ENCODE peak calls at places on chromosomes 16 and 17, in four cellular contexts. M, H, Z and Q are unnamed samples.

GRCh38 chr17:57861000-57861736 is 11.3 kb upstream of the MRPS23 start:
- DNase-seq in H (peak), Z (peak), M (no peak), Q (peak)

GRCh38 chr16:1159973-1160772 is 7.3 kb downstream of the CACNA1H start:
- DNase-seq in H (peak), M (no peak), Z (peak), Q (peak)

GRCh38 chr17:57178839-57179238 is 77.5 kb upstream of the MSI2 start:
- DNase-seq in M (no peak), Z (no peak), H (no peak), Q (no peak)

GRCh38 chr17:31780436-31780835 is 78.6 kb downstream of the COPRS start:
- DNase-seq in H (no peak), M (no peak), Z (no peak), Q (no peak)

GRCh38 chr16:11161974-11162373 is 94.0 kb downstream of the SOCS1 start:
- DNase-seq in H (no peak), M (no peak), Z (no peak), Q (no peak)

GRCh38 chr16:6977906-6978305 is 354.7 kb upstream of the RBFOX1 start:
- DNase-seq in Z (no peak), M (no peak), H (no peak), Q (no peak)

GRCh38 chr17:64732336-64733006 is 70.4 kb upstream of the SMURF2 start:
- DNase-seq in Z (peak), H (peak), M (no peak), Q (no peak)

GRCh38 chr16:74726736-74727135 is 26.1 kb upstream of the MLKL start:
- DNase-seq in H (peak), M (peak), Z (peak), Q (peak)

GRCh38 chr17:8799001-8799850 is at the start of gene MFSD6L:
- DNase-seq in Z (no peak), M (no peak), H (no peak), Q (peak)

DNA sequence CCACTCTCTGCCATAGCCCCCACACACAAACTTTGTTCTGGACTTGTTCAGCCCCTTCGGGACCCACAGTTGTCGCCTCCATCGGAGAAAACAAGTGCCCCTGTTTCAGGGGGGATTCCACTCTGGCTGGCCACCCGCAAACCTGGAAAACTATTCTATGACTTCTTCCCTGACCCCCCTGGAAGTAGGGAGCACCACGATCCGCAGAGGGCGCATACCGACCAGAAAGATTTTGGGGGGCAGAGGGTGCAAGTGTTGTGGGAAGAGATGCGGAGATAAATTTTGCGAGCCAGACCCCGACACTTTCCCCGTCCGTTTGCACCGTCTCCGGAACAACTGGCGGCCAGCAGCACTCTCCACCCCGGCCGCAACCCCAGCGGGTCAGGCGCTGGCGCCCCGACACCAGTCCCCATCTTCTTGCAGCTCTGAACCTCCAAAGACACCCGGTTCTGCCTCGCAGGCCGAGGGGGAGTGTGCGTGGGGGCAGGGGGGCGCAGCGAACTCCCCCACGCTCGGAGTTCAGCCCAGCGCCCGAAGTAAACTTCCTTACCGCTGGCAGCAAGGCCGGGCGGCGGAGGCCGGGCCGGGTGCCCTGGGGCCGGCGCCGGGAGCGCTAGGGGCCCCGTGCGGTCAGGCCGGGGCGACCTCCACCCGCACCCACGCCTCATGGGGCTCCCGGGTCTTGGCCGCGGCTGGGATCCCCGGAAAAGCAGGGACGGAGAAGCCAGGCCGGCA is 744 bp downstream of the SALL1 start:
- DNase-seq in M (no peak), H (no peak), Z (no peak), Q (no peak)
- TF ChIP-seq ELF4 in M (no peak), H (no peak), Z (no peak), Q (peak)

GRCh38 chr17:40086150-40087044 is 14.0 kb downstream of the NR1D1 start:
- DNase-seq in M (peak), H (peak), Z (peak), Q (peak)
- TF ChIP-seq ELF4 in M (no peak), H (no peak), Z (no peak), Q (no peak)

GRCh38 chr16:30356401-30357084 is 1.4 kb upstream of the CD2BP2 start:
- DNase-seq in Z (no peak), M (no peak), H (no peak), Q (no peak)
- TF ChIP-seq ELF4 in Z (no peak), M (no peak), H (no peak), Q (no peak)

GRCh38 chr16:51816929-51817328 is 665.9 kb upstream of the SALL1 start:
- DNase-seq in Z (no peak), M (no peak), H (no peak), Q (no peak)
- TF ChIP-seq ELF4 in Z (no peak), M (no peak), H (no peak), Q (no peak)

DNA sequence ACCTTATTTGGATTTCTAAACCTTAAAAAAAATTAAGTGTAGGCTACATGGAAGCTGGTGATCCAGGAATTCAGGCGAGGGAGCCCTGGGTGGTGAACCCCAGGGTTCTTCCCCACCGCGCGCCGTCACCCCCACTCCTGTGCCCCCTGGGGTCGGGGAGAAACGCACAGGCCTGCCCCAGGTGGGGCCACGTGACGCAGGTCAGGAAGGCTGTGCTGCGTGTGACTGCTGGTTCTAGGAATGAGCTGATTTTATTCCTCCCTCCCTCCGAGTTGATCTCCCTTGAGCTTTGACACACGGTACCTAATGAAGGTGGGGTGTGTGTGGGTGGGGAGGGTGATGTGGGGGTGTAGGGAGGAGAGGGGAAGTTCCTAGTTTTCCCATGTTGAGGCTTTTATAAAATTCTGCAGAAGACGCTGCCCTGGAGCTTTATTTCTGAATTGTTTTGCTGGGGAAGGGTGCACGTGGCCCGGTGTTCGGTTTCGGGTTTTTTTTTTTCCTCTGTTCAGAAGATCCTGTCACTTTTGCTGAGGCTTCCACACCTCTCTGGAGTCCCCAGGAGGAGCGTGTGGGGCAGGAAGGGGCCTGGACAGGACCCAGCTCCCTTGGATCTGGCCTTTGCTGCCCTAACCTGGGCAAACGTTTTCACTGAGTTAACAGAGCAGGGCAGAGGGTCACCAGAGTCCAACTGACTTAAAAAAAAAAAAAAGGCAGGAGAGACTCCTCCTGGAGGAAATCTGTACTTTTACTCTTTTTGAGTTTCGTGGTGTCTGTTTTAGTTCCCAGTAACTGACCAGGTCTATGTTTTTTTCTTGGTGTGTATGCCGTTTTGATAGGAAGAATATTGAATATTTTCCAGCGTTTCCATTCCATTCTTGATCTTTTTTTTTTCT is 55.8 kb upstream of the GSE1 start:
- DNase-seq in M (peak), Z (peak), H (peak), Q (no peak)
- TF ChIP-seq ELF4 in M (no peak), Z (no peak), H (no peak), Q (no peak)